ENCODE peak calls at places on chromosomes 6 and 20, in four cellular contexts. E is epithelial cell of esophagus, Y is hippocampal formation, G is BJ. S is an unnamed sample.
A peak's percentile ranks its signal among the peaks of the same experiment; 100 is the strongest.

GRCh38 chr20:40667503-40667902 is 21.5 kb downstream of the MAFB start:
- DNase-seq in Y (no peak), G (no peak), E (no peak), S (no peak)

GRCh38 chr20:61640171-61640570 is 388.1 kb downstream of the CDH4 start:
- DNase-seq in E (no peak), Y (no peak), G (peak; percentile 10), S (no peak)

GRCh38 chr6:90523779-90524310 is 63.0 kb downstream of the MAP3K7 start:
- DNase-seq in G (no peak), E (no peak), Y (no peak), S (no peak)

GRCh38 chr6:72825265-72825918 is 203.5 kb downstream of the KCNQ5 start:
- DNase-seq in E (peak; percentile 61), Y (no peak), G (no peak), S (peak; percentile 86)

GRCh38 chr6:20705741-20706140 is 171.5 kb downstream of the CDKAL1 start:
- DNase-seq in E (no peak), Y (no peak), G (no peak), S (no peak)

GRCh38 chr6:144223686-144224085 is 61.4 kb upstream of the UTRN start:
- DNase-seq in G (no peak), Y (no peak), E (no peak), S (no peak)

GRCh38 chr6:56803594-56803993 is 151.3 kb upstream of the BEND6 start:
- DNase-seq in E (no peak), G (no peak), Y (no peak), S (peak; percentile 35)

GRCh38 chr20:62066339-62066982 is 780 bp upstream of the TAF4 start:
- DNase-seq in E (peak; percentile 46), G (no peak), Y (peak; percentile 31), S (no peak)

GRCh38 chr6:31609519-31610406 is 5.3 kb upstream of the AIF1 start:
- DNase-seq in Y (no peak), G (no peak), E (no peak), S (no peak)

GRCh38 chr6:82371799-82372508 is 8.3 kb downstream of the TPBG start:
- DNase-seq in E (peak; percentile 19), Y (no peak), G (peak; percentile 57), S (peak; percentile 33)

GRCh38 chr20:63968136-63968927 is 1.4 kb downstream of the ZNF512B start:
- DNase-seq in E (no peak), Y (no peak), G (no peak), S (no peak)

GRCh38 chr6:144327081-144327480 is 41.9 kb downstream of the UTRN start:
- DNase-seq in E (peak; percentile 61), Y (no peak), G (no peak), S (no peak)

GRCh38 chr20:3239867-3240775 is 1.1 kb upstream of the SLC4A11 start:
- DNase-seq in Y (no peak), E (peak; percentile 66), G (no peak), S (no peak)

GRCh38 chr6:74113901-74114300 is 417.9 kb downstream of the CD109 start:
- DNase-seq in G (no peak), Y (no peak), E (no peak), S (no peak)

GRCh38 chr6:114000066-114000465 is 29.1 kb upstream of the HDAC2 start:
- DNase-seq in G (no peak), Y (no peak), E (peak; percentile 40), S (peak; percentile 29)

GRCh38 chr6:46490425-46491200 is 636 bp downstream of the RCAN2 start:
- DNase-seq in E (no peak), Y (no peak), G (no peak), S (no peak)

GRCh38 chr6:15744824-15745402 is 82.1 kb upstream of the DTNBP1 start:
- DNase-seq in E (no peak), Y (no peak), G (no peak), S (no peak)

GRCh38 chr6:155311076-155311475 is 3.2 kb downstream of the TFB1M start:
- DNase-seq in Y (no peak), E (peak; percentile 29), G (no peak), S (no peak)

GRCh38 chr6:157761926-157762325 is 61.1 kb upstream of the SNX9 start:
- DNase-seq in E (no peak), G (no peak), Y (no peak), S (no peak)

GRCh38 chr20:33772439-33772838 is 38.7 kb upstream of the CHMP4B start:
- DNase-seq in G (no peak), E (no peak), Y (no peak), S (no peak)

GRCh38 chr6:111971181-111971829 is 82.6 kb upstream of the CCN6 start:
- DNase-seq in Y (no peak), G (no peak), E (no peak), S (no peak)

GRCh38 chr6:39061182-39061581 is 12.6 kb downstream of the GLP1R start:
- DNase-seq in G (no peak), Y (no peak), E (no peak), S (no peak)

GRCh38 chr6:16639689-16640480 is 121.4 kb downstream of the ATXN1 start:
- DNase-seq in Y (no peak), E (peak; percentile 83), G (peak; percentile 72), S (peak; percentile 84)

GRCh38 chr20:63855363-63856110 is 5.8 kb upstream of the ABHD16B start:
- DNase-seq in E (no peak), Y (no peak), G (no peak), S (no peak)

GRCh38 chr6:52877168-52877567 is 32.3 kb downstream of the GSTA3 start:
- DNase-seq in Y (no peak), G (peak; percentile 72), E (peak; percentile 82), S (peak; percentile 92)

GRCh38 chr6:95248501-95248900 is 328.8 kb upstream of the MANEA start:
- DNase-seq in Y (no peak), E (no peak), G (no peak), S (no peak)

GRCh38 chr6:121711472-121711871 is 276.0 kb downstream of the GJA1 start:
- DNase-seq in Y (no peak), G (no peak), E (no peak), S (no peak)

S was measured in HFFc6.